ENCODE peak calls at places on chromosomes 3 and 15, in four cellular contexts. E, J, U and L are unnamed samples.

GRCh38 chr15:76057332-76058000 is 2.3 kb upstream of the TMEM266 start:
- DNase-seq in U (peak; percentile 22), J (no peak), E (peak; percentile 63), L (no peak)

GRCh38 chr15:94701281-94701985 is 470.1 kb downstream of the MCTP2 start:
- DNase-seq in E (no peak), U (no peak), J (no peak), L (no peak)

GRCh38 chr3:55519016-55519415 is 31.9 kb upstream of the WNT5A start:
- DNase-seq in E (no peak), J (no peak), U (peak; percentile 80), L (no peak)

GRCh38 chr3:128122013-128122412 is 1.6 kb downstream of the RUVBL1 start:
- DNase-seq in U (no peak), J (no peak), E (no peak), L (no peak)

GRCh38 chr3:135516143-135516542 is 449.4 kb upstream of the PPP2R3A start:
- DNase-seq in U (peak; percentile 41), E (peak; percentile 49), J (no peak), L (no peak)

GRCh38 chr3:182405752-182406151 is 387.6 kb upstream of the ATP11B start:
- DNase-seq in U (no peak), E (no peak), J (no peak), L (no peak)

GRCh38 chr15:42832577-42832976 is 88.0 kb downstream of the TTBK2 start:
- DNase-seq in U (peak; percentile 88), J (no peak), E (no peak), L (no peak)

GRCh38 chr15:89781891-89782618 is 5.9 kb downstream of the MESP2 start:
- DNase-seq in E (no peak), U (peak; percentile 57), J (no peak), L (peak; percentile 85)

GRCh38 chr15:100097342-100097899 is 244.4 kb downstream of the ADAMTS17 start:
- DNase-seq in U (no peak), E (no peak), J (no peak), L (peak; percentile 11)

GRCh38 chr3:183247190-183247589 is 5.9 kb upstream of the B3GNT5 start:
- DNase-seq in E (peak; percentile 11), J (no peak), U (no peak), L (peak; percentile 18)

GRCh38 chr3:151908399-151908798 is 35.0 kb downstream of the SUCNR1 start:
- DNase-seq in U (no peak), J (no peak), E (no peak), L (no peak)

GRCh38 chr3:156290917-156291268 is 170.5 kb downstream of the KCNAB1 start:
- DNase-seq in J (no peak), U (no peak), E (no peak), L (no peak)

GRCh38 chr3:156285626-156286025 is 165.2 kb downstream of the KCNAB1 start:
- DNase-seq in E (no peak), J (no peak), U (no peak), L (no peak)

GRCh38 chr3:156293566-156293965 is 173.2 kb downstream of the KCNAB1 start:
- DNase-seq in U (no peak), J (no peak), E (no peak), L (no peak)

GRCh38 chr3:156291269-156292123 is 171.1 kb downstream of the KCNAB1 start:
- DNase-seq in U (peak; percentile 6), E (peak; percentile 76), J (peak; percentile 62), L (peak; percentile 26)
- H3K4me3 ChIP-seq in U (peak overlapping the region; percentile 5), E (peak overlapping the region; percentile 50), J (peak overlapping the region; percentile 15), L (no peak overlapping the region)

GRCh38 chr15:51088585-51088984 is 6.1 kb downstream of the TNFAIP8L3 start:
- DNase-seq in E (no peak), J (no peak), U (no peak), L (no peak)
- H3K27me3 ChIP-seq in E (peaks cover 47% of the 10 kb centered on the region), J (no peaks in the 10 kb centered on the region), U (peaks cover 46% of the 10 kb centered on the region), L (peaks cover 3% of the 10 kb centered on the region)

GRCh38 chr3:4548356-4548755 is 55.2 kb downstream of the ITPR1 start:
- DNase-seq in J (no peak), U (no peak), E (no peak), L (no peak)
- H3K4me1 ChIP-seq in J (peaks cover 7% of the 10 kb centered on the region), U (no peaks in the 10 kb centered on the region), E (no peaks in the 10 kb centered on the region), L (peaks cover 59% of the 10 kb centered on the region)

DNA sequence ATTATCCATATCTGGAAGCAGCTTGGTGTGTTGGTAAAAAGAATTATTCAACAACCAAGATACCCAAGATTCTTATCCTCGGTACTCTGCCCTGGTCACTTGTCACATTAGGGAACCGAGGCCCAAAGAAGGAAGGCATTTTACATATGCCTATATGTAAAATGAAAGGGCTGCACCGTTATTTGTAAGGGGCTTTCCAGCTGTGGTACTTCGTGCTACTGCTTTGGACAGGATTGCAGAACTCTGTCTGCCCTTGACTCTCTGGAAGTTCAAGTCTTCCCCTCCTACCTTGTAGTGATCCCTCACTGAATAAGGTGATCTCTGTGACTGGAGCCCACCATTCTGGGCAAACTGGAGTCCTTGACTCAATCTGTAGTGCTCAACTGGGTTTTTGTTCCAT is 198.9 kb upstream of the TOPAZ1 start:
- DNase-seq in U (no peak), E (no peak), J (no peak), L (no peak)
- H3K4me3 ChIP-seq in U (no peak overlapping the region), E (no peak overlapping the region), J (no peak overlapping the region), L (no peak overlapping the region)

DNA sequence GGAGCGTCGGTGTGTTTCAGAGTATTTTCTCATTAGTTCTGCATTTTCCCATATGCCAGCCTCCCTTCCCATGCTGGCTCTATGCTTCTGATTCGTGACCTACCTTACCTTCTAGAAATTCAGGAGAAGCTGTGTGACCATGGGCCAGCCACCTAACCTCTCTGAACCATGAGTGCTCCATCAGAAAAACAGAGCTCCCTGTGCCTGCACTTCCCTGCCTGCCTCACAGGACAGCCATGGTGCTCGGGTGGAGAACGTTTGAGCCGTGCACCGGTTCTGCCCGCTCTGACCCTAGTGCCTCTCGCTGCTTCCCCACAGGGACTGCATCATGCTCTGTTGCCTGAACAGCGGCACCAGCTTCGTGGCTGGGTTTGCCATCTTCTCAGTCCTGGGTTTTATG is 74.5 kb upstream of the SLC6A1 start:
- DNase-seq in J (no peak), U (no peak), E (no peak), L (no peak)
- H3K27me3 ChIP-seq in J (peaks cover 9% of the 10 kb centered on the region), U (peaks cover 9% of the 10 kb centered on the region), E (peaks cover 33% of the 10 kb centered on the region), L (no peaks in the 10 kb centered on the region)

DNA sequence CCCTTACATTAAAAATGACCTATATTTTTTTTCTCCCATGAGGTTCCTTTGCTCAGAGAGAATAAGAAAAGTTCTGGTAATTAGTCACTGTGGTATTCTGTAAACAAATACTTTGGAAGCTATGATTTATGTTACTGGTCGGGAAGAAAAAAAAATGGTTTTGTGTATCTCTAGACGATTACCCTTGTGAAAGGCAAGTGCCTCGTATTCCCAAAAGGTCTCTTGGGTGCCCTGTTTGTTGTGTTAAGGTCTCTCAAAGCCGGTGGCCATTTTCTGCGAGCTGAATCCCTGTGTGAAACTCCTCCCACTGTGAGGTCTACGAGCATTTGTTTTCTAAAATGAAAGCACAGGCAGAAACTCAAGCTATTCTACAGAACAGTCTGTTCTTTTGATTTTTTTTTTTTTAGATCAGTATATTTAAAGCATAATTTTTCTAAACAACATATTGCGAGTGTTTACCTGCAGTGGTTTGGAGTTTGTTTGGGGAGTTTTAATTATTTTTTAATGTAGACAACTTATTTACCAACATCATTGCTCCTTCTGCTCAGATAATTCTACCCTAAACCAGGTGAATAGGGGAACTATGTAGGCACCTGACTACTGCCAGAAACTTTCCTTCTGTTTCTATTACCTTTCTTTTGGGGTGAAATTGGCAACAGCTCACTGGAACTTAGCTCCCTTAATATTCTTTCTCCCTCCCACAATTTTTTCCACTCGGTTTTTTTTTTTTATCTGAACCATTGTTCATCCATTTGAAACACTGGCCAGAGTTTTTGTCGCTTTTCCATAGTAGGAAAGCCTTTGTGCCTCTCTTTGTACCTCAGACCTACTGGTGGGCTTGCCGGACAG is 44.0 kb downstream of the ZBTB38 start:
- DNase-seq in J (no peak), U (peak; percentile 96), E (peak; percentile 44), L (peak; percentile 67)
- H3K4me1 ChIP-seq in J (peaks cover 50% of the 10 kb centered on the region), U (peaks cover 45% of the 10 kb centered on the region), E (peaks cover 17% of the 10 kb centered on the region), L (peaks cover 80% of the 10 kb centered on the region)

GRCh38 chr3:46242120-46242519 is at the start of gene CCR3:
- DNase-seq in J (no peak), U (no peak), E (no peak), L (no peak)
- H3K4me3 ChIP-seq in J (no peak within 1 kb of the TSS), U (no peak within 1 kb of the TSS), E (no peak within 1 kb of the TSS), L (no peak within 1 kb of the TSS)

DNA sequence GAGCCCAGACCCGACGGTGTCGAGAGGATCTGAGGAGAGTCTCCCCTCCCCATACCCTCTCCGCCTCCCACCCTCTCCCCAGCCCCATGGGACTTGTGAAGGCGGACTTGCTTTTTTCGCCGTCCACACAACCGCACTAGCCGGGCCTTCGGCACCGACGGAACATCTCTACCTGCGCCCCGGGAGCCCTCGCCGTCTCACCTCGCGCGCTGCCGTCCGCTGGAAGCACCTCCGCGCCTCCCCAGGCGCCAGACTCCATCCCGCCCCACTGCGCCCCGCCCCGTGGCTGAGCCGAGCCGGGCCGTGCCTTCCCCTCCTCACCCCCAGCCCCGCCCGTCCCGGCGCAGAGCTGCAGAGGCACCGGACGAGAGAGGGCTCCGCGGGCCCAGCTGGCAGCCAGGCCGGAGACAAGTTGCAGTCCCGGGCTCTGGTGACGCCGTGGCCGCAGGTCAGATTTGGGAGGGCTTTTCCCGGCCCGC is at the start of the genes DUOX1 and DUOXA1:
- DNase-seq in E (peak; percentile 67), U (no peak), J (no peak), L (no peak)
- H3K27me3 ChIP-seq in E (peaks cover 100% of the 10 kb centered on the region), U (peaks cover 82% of the 10 kb centered on the region), J (peaks cover 56% of the 10 kb centered on the region), L (peaks cover 14% of the 10 kb centered on the region)